ENCODE peak calls at places on chromosomes 3 and 15, in eight cellular contexts. G is mucosa of descending colon, B is heart left ventricle, N is kidney, T is colonic mucosa, D is fibroblast of pulmonary artery, W is IMR-90, U is cardiac muscle cell. I is an unnamed sample.
A peak's percentile ranks its signal among the peaks of the same experiment; 100 is the strongest.

GRCh38 chr3:15501126-15501525 is 20.4 kb downstream of the COLQ start:
- DNase-seq in U (no peak), G (no peak), T (no peak), B (peak; percentile 53), N (no peak), W (no peak), D (no peak), I (no peak)

GRCh38 chr3:6915898-6916297 is 55.0 kb downstream of the GRM7 start:
- DNase-seq in U (no peak), N (no peak), G (no peak), T (no peak), B (no peak), D (no peak), W (no peak), I (no peak)

GRCh38 chr3:175288616-175289015 is 429.5 kb downstream of the NAALADL2 start:
- DNase-seq in W (peak; percentile 47), G (no peak), N (no peak), B (no peak), D (peak; percentile 53), T (no peak), U (peak; percentile 75), I (no peak)

GRCh38 chr3:131794766-131795381 is 239.9 kb downstream of the CPNE4 start:
- DNase-seq in N (no peak), G (no peak), T (peak; percentile 20), U (peak; percentile 79), B (no peak), W (peak; percentile 52), D (peak; percentile 79), I (peak; percentile 23)

GRCh38 chr15:62325597-62325996 is 160.5 kb upstream of the C2CD4B start:
- DNase-seq in B (no peak), G (no peak), W (no peak), U (no peak), D (no peak), T (no peak), N (no peak), I (no peak)

GRCh38 chr3:129417354-129417753 is 11.1 kb downstream of the EFCAB12 start:
- DNase-seq in B (no peak), D (peak; percentile 97), N (no peak), U (peak; percentile 93), T (no peak), W (peak; percentile 74), G (no peak), I (no peak)

GRCh38 chr3:181316481-181316880 is 326.9 kb upstream of the DNAJC19 start:
- DNase-seq in W (peak; percentile 7), D (peak; percentile 16), B (no peak), T (no peak), U (peak; percentile 9), N (no peak), G (no peak), I (no peak)

GRCh38 chr3:185824051-185824466 is 783 bp downstream of the IGF2BP2 start:
- DNase-seq in G (peak; percentile 59), B (peak; percentile 32), N (peak; percentile 69), U (peak; percentile 32), D (no peak), T (peak; percentile 43), W (no peak), I (no peak)

GRCh38 chr3:172092658-172093057 is 53.3 kb downstream of the FNDC3B start:
- DNase-seq in T (no peak), U (no peak), G (no peak), D (no peak), W (no peak), N (no peak), B (no peak), I (no peak)

GRCh38 chr3:172096881-172097420 is 57.6 kb downstream of the FNDC3B start:
- DNase-seq in D (peak; percentile 90), T (peak; percentile 60), B (no peak), U (peak; percentile 82), W (peak; percentile 75), G (no peak), N (no peak), I (no peak)

GRCh38 chr3:172098698-172099494 is 59.5 kb downstream of the FNDC3B start:
- DNase-seq in D (no peak), N (no peak), W (no peak), G (no peak), B (no peak), U (no peak), T (no peak), I (no peak)

GRCh38 chr3:172097585-172097984 is 58.2 kb downstream of the FNDC3B start:
- DNase-seq in N (no peak), D (no peak), U (no peak), B (no peak), T (no peak), W (no peak), G (no peak), I (no peak)

DNA sequence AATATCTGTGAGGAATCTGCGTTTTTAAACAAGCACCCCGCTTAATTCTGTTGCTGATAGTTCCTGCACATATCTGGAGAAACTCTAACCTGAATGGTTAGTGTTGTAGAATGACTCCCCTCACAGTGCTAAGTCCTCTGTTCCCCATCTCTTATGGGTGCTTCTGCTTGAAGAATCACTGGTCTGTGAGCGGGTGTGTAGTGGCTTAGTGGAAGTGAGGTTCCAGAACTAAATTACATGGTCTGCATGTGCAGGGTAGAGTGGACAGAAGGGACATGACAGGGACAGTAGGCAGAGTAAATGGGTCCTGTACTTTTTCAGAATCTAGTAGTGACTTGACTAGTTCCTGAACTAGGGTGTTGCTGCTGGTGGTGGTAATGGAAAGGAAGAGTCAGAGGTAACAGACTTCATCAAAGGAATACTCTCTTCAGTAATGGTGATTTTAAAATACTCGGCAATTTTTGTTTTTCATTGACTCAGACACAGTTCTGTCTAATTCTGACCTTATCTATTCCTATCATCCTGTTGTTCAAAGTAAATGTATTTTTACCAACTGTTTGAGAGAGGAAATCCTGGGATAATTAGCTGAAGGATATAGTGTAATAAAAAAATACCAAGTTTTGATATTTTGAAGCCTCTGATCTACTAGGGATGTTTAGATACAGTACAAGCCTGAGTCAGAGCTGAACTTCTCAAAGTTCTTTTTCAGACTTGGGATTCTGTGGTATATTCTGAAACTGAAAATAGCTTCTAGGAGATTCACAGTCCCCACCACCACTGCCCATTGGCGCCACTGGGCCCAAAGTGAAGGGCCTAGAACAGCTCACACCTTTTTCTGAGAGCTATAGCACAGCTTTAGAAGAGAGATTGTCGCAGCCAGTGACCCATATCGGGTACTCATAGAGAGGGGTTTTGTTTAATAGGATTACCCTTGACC is 55.5 kb downstream of the FNDC3B start:
- DNase-seq in D (no peak), G (peak; percentile 55), N (no peak), U (peak; percentile 29), B (no peak), T (no peak), W (peak; percentile 62), I (no peak)
- TF ChIP-seq CTCF in D (no peak), G (no peak), N (no peak), U (no peak), B (no peak), T (no peak), W (peak; percentile 16), I (peak; percentile 12)

DNA sequence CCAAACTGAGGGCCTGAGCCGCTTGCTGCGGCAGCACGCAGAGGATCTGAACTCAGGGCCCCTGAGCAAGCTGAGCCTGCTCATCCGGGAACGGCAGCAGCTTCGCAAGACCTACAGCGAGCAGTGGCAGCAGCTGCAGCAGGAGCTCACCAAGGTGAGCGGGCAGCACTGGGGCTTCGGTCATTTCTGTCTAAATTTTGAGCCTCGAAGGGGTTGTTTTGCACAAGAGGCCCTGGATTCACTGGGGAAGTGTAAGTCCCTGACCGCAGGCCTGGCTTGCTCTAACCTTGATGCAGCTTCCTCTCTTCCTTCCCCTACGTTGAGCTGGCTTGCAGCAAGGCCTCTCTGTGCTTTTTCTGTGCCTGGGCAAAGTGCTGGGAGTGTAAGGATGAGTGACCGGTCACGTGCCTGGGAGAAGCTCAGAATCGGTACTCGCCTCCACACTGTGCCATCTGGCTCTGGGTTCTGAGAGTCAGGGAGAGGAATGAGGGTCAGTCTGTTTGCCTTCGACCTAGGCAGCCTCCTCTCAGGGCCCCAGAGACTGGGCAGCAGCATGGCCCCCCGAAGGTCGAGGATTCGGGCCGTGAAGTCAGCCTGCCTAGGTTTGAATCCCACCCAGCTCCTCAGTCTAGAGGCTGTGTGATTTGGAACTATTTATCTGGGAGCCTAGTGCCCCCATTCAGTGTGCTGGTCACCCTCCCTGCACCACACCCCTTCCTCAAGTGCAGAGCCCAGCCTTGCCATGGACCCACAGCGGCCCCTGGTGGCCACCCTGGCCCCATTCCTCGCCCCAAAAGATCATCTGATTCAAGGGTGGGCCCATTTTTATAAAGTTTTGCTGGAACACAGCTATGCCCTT is 1.4 kb downstream of the FES start:
- DNase-seq in T (peak; percentile 82), U (peak; percentile 73), D (peak; percentile 70), W (peak; percentile 51), B (peak; percentile 80), N (peak; percentile 85), G (peak; percentile 82), I (no peak)
- H3K4me3 ChIP-seq in T (peak overlapping the region; percentile 47), U (no peak overlapping the region), D (no peak overlapping the region), W (no peak overlapping the region), B (peak overlapping the region; percentile 82), N (peak overlapping the region; percentile 3), G (no peak overlapping the region), I (no peak overlapping the region)

GRCh38 chr3:11050666-11051323 is 58.2 kb downstream of the SLC6A1 start:
- DNase-seq in D (no peak), T (no peak), W (no peak), G (no peak), U (no peak), N (no peak), B (no peak), I (no peak)

GRCh38 chr3:11047500-11047899 is 55.0 kb downstream of the SLC6A1 start:
- DNase-seq in D (no peak), G (no peak), U (no peak), N (no peak), W (no peak), B (no peak), T (no peak), I (no peak)

GRCh38 chr3:11045536-11045935 is 53.0 kb downstream of the SLC6A1 start:
- DNase-seq in G (no peak), B (no peak), D (no peak), U (no peak), N (no peak), W (no peak), T (no peak), I (no peak)
- TF ChIP-seq CTCF in G (no peak), B (no peak), D (no peak), U (no peak), N (no peak), W (no peak), T (no peak), I (no peak)

GRCh38 chr3:120419797-120420196 is 31.0 kb downstream of the FSTL1 start:
- DNase-seq in B (peak; percentile 89), D (no peak), T (no peak), G (no peak), W (no peak), N (no peak), U (no peak), I (no peak)

GRCh38 chr3:120417272-120417911 is 33.4 kb downstream of the FSTL1 start:
- DNase-seq in T (peak; percentile 97), B (peak; percentile 92), G (peak; percentile 85), N (peak; percentile 94), W (peak; percentile 99), D (peak; percentile 99), U (peak; percentile 98), I (peak; percentile 96)

GRCh38 chr3:120416868-120417267 is 33.9 kb downstream of the FSTL1 start:
- DNase-seq in W (no peak), U (no peak), G (no peak), D (no peak), B (no peak), N (no peak), T (no peak), I (no peak)

GRCh38 chr3:120418866-120419490 is 31.8 kb downstream of the FSTL1 start:
- DNase-seq in U (peak; percentile 52), D (peak; percentile 70), G (peak; percentile 60), B (peak; percentile 77), N (no peak), T (peak; percentile 68), W (no peak), I (no peak)

DNA sequence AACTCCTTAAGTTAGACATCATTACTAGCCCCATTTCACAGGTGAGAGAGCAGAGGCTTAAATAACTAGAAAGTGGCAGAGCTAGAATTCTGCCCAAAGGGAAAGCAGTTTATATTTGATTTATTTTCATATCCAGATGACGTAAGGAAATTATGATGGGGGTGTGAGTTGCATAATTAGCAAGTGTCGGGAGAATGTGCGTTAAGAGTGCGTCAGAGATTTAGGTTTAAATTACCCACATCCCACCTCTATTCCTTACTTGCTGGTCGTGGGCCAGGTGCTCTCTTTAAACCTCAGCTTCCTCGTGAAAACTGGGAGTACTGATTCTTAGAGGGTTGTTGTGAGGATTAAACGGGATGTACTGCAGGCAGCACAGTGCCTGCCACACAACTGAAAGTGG is 32.3 kb downstream of the FSTL1 start:
- DNase-seq in T (no peak), W (no peak), G (no peak), U (no peak), N (no peak), D (no peak), B (no peak), I (no peak)
- H3K4me3 ChIP-seq in T (no peak overlapping the region), W (no peak overlapping the region), G (no peak overlapping the region), U (no peak overlapping the region), N (peak overlapping the region; percentile 24), D (no peak overlapping the region), B (no peak overlapping the region), I (no peak overlapping the region)

I was measured in epithelial cell of proximal tubule.